ENCODE peak calls at places on chromosomes 3 and 15, in four cellular contexts. B, U, G and N are unnamed samples. For H3K4me1, the result is how much of the 10 kb centered on the place peaks cover.

GRCh38 chr15:30072630-30073029 is 10.1 kb upstream of the GOLGA8J start:
- DNase-seq in B (no peak), U (no peak), G (no peak), N (no peak)

GRCh38 chr3:13844286-13844685 is 35.6 kb downstream of the WNT7A start:
- DNase-seq in B (no peak), U (no peak), G (no peak), N (no peak)

GRCh38 chr3:68819361-68819760 is 113.0 kb downstream of the TAFA4 start:
- DNase-seq in B (no peak), U (no peak), G (no peak), N (no peak)

GRCh38 chr15:27846722-27847420 is 252.2 kb downstream of the OCA2 start:
- DNase-seq in B (no peak), U (no peak), G (no peak), N (no peak)

GRCh38 chr3:71502066-71502465 is 81.5 kb downstream of the FOXP1 start:
- DNase-seq in B (no peak), U (no peak), G (no peak), N (no peak)

GRCh38 chr3:48405343-48405881 is 24.5 kb downstream of the PLXNB1 start:
- DNase-seq in B (no peak), U (no peak), G (no peak), N (no peak)

GRCh38 chr15:66718220-66718988 is 16.4 kb downstream of the SMAD6 start:
- DNase-seq in B (no peak), U (no peak), G (peak), N (peak)

GRCh38 chr3:57224856-57225255 is 2.7 kb upstream of the APPL1 start:
- DNase-seq in B (no peak), U (peak), G (no peak), N (no peak)

GRCh38 chr3:59772416-59773408 is 722.9 kb upstream of the CFAP20DC start:
- DNase-seq in B (no peak), U (no peak), G (no peak), N (no peak)

GRCh38 chr15:71148048-71148447 is 32.8 kb downstream of the THSD4 start:
- DNase-seq in B (no peak), U (no peak), G (peak), N (no peak)

GRCh38 chr3:127291611-127292010 is 3.8 kb upstream of the PRR20G start:
- DNase-seq in B (no peak), U (no peak), G (no peak), N (no peak)

GRCh38 chr15:64092864-64093626 is 593 bp downstream of the CIAO2A start:
- DNase-seq in B (peak), U (peak), G (peak), N (peak)

GRCh38 chr15:81575436-81576123 is 201.6 kb upstream of the TMC3 start:
- DNase-seq in B (no peak), U (no peak), G (peak), N (no peak)

GRCh38 chr15:51223771-51224229 is 114.6 kb downstream of the CYP19A1 start:
- DNase-seq in B (no peak), U (peak), G (peak), N (no peak)

GRCh38 chr3:176855213-176855612 is 342.1 kb downstream of the TBL1XR1 start:
- DNase-seq in B (no peak), U (no peak), G (no peak), N (no peak)

GRCh38 chr3:176855901-176856486 is 341.3 kb downstream of the TBL1XR1 start:
- DNase-seq in B (no peak), U (no peak), G (no peak), N (no peak)

DNA sequence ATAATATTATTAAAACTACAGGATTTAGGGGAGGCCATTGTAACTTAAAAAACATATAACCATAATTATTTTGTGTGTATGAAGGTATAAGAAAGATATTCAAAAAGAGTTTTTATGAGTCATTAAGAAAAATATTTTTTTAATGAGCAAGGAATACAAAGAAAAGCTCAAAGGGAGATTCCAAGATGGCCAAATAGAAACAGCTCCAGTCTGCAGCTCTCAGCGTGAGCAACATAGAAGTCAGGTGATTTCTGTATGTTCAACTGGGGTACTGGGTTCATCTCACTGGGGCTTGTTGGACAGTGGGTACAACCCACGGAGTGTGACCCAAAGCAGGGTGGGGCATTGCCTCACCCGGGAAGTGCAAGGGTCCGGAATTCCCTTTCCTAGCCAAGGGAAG is 336.1 kb downstream of the TBL1XR1 start:
- DNase-seq in B (no peak), U (no peak), G (no peak), N (no peak)
- H3K4me1 ChIP-seq in B (under half), U (under half), G (under half), N (under half)

GRCh38 chr15:40328711-40329240 is 5.3 kb downstream of the INAFM2 start:
- DNase-seq in B (no peak), U (no peak), G (no peak), N (no peak)

GRCh38 chr15:40331026-40331425 is 7.5 kb downstream of the INAFM2 start:
- DNase-seq in B (no peak), U (no peak), G (no peak), N (no peak)

GRCh38 chr15:40328176-40328575 is 4.7 kb downstream of the INAFM2 start:
- DNase-seq in B (no peak), U (peak), G (peak), N (no peak)

GRCh38 chr15:40330368-40330836 is 6.9 kb downstream of the INAFM2 start:
- DNase-seq in B (no peak), U (peak), G (no peak), N (no peak)

DNA sequence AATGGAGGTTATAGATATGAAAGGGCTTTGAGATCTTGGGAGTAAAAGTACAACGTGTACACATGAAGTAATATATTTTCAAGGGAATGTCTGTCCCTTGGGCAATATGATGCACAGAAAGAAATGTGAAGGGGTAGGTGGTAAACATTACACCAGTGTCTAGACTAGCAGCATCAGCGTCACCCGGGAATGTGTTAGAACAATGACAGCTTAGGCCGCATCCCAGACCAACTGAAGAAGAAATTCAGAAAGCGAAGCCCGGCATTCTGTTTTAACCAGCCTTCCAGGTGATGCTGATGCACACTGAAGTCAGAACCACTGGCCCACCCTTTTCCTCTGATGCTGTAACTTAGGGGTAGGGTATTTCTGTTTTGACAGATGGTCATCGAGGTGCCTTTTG is 6.3 kb downstream of the INAFM2 start:
- DNase-seq in B (no peak), U (no peak), G (no peak), N (no peak)
- H3K9ac ChIP-seq in B (no peak), U (peak), G (no peak), N (no peak)

GRCh38 chr15:38267416-38268022 is 14.9 kb downstream of the SPRED1 start:
- DNase-seq in B (no peak), U (peak), G (no peak), N (no peak)
- H3K4me1 ChIP-seq in B (under half), U (under half), G (under half), N (under half)

GRCh38 chr3:117661636-117662095 is 952.1 kb downstream of the TUSC7 start:
- DNase-seq in B (no peak), U (peak), G (no peak), N (no peak)
- H3K9ac ChIP-seq in B (no peak), U (peak), G (no peak), N (no peak)

GRCh38 chr3:51672083-51672475 is 1.0 kb downstream of the TEX264 start:
- DNase-seq in B (no peak), U (no peak), G (no peak), N (no peak)

GRCh38 chr3:51673181-51673801 is 2.2 kb downstream of the TEX264 start:
- DNase-seq in B (no peak), U (no peak), G (no peak), N (peak)

GRCh38 chr3:51670711-51671089 is 352 bp upstream of the TEX264 start:
- DNase-seq in B (no peak), U (no peak), G (no peak), N (no peak)

GRCh38 chr3:51670053-51670666 is 892 bp upstream of the TEX264 start:
- DNase-seq in B (no peak), U (no peak), G (no peak), N (no peak)

DNA sequence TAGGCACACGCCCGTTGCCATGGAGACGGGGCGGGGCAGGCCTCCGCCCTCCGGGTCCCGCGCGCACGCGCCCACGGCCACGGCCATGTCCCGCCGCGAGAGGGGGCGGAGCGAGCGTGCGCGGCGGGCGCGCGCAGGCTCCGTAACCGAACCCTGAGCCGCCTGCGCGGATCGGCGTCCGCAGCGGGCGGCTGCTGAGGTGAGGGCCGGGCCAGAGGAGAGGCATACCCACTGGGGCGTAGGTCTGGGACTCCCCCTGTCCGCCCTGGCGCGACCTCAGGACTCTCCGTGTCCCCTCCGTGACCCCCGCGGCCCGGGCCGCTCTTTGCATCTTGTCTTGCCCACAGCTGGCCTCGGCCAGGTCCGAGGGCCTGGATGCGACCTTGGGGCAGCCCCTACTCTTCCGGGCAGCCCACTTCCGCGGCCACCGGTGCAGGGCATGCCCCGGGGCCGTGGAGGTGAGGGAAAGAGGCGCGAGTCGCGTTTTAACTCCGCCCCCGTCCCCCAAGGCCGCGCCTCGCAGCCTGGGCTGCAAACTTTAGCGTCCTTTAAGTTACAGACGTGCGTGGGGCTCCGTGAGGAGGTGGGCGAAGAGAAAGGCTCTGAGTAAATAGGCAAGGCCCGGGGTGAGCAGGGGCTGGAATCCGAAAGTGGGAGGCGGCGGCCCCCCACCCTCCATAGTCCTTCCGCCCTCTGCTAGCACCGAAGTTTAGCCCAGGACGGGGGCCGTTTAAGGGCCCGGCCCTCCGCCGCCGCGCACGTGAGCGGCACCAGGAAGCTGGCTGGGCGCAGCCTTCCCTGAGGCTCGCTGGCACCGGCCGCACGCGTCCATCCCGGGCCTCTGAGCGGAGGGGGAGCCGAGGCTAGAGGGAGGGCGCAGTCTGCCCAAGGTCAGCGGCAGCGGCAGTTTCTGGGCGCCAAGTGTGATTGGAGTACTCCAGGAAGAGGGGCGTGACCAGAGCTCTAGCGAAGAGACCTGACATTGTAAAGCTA is at the start of gene TEX264:
- DNase-seq in B (peak), U (peak), G (peak), N (peak)
- H3K4me1 ChIP-seq in B (under half), U (under half), G (under half), N (under half)

DNA sequence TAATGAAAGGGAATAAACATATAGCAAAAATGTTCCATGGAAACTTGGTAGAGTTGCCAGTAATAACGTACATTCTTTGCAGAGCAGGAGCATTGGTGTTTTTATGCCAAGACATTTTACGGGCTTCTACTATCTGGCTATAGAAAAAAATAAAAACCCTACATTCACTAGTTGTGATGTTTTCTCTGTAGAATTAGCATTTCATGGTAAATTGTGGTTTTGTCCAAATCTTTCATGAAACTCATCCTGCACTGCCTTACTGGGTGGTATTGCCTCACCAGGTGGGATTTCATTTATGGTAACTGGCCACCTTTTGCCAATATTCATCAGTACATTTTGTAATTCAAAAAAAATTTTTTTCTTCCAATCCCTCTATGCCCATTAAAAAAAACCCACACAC is 70.9 kb downstream of the TFG start:
- DNase-seq in B (no peak), U (no peak), G (no peak), N (no peak)
- H3K9ac ChIP-seq in B (no peak), U (no peak), G (no peak), N (no peak)

GRCh38 chr3:189580190-189580589 is 51.0 kb upstream of the TP63 start:
- DNase-seq in B (no peak), U (no peak), G (no peak), N (no peak)
- H3K4me1 ChIP-seq in B (under half), U (under half), G (under half), N (under half)

GRCh38 chr15:88256261-88257230 is at the start of gene NTRK3:
- DNase-seq in B (peak), U (peak), G (peak), N (peak)
- H3K9ac ChIP-seq in B (peak), U (peak), G (peak), N (no peak)

GRCh38 chr3:16290827-16291196 is 25.8 kb downstream of the OXNAD1 start:
- DNase-seq in B (no peak), U (peak), G (no peak), N (no peak)
- H3K4me1 ChIP-seq in B (under half), U (under half), G (under half), N (under half)

GRCh38 chr15:79898369-79898768 is 1.6 kb upstream of the MTHFS start:
- DNase-seq in B (no peak), U (no peak), G (no peak), N (no peak)
- H3K9ac ChIP-seq in B (no peak), U (no peak), G (no peak), N (no peak)